ENCODE peak calls at places on chromosomes 13 and 19, in five cellular contexts. P is B cell, R is psoas muscle, Q is tibial artery, I is IMR-90. E is an unnamed sample.

GRCh38 chr13:113152894-113153809 is 5.3 kb upstream of the PROZ start:
- DNase-seq in I (no peak), P (peak), Q (peak), R (peak), E (peak)

GRCh38 chr13:76832258-76832988 is 53.8 kb downstream of the KCTD12 start:
- DNase-seq in I (no peak), R (no peak), Q (no peak), P (no peak), E (no peak)

GRCh38 chr19:7670150-7670784 is 1.4 kb downstream of the RETN start:
- DNase-seq in Q (no peak), R (no peak), I (no peak), P (peak), E (no peak)

GRCh38 chr19:19749332-19750130 is 16.6 kb upstream of the ZNF14 start:
- DNase-seq in I (no peak), R (no peak), Q (no peak), P (no peak), E (no peak)

GRCh38 chr13:23811366-23812027 is 77.7 kb downstream of the MIPEP start:
- DNase-seq in R (no peak), P (peak), I (no peak), Q (no peak), E (no peak)

GRCh38 chr13:42064259-42064658 is 15.8 kb downstream of the DGKH start:
- DNase-seq in P (no peak), I (peak), R (no peak), Q (no peak), E (no peak)

GRCh38 chr19:29309637-29310036 is 96.7 kb upstream of the UQCRFS1 start:
- DNase-seq in Q (no peak), R (no peak), I (no peak), P (no peak), E (no peak)

GRCh38 chr13:114109646-114110045 is 22.8 kb downstream of the RASA3 start:
- DNase-seq in I (no peak), R (peak), P (no peak), Q (peak), E (no peak)

GRCh38 chr13:48994731-48995130 is 19.0 kb downstream of the FNDC3A start:
- DNase-seq in Q (no peak), P (no peak), R (no peak), I (peak), E (no peak)

GRCh38 chr19:32675720-32676185 is at the start of gene RGS9BP:
- DNase-seq in P (peak), I (peak), Q (peak), R (peak), E (peak)

GRCh38 chr13:106528711-106529414 is 6.6 kb downstream of the EFNB2 start:
- DNase-seq in R (no peak), I (no peak), Q (no peak), P (no peak), E (no peak)

GRCh38 chr13:37510441-37510840 is 88.1 kb downstream of the POSTN start:
- DNase-seq in P (no peak), R (no peak), Q (no peak), I (no peak), E (no peak)

GRCh38 chr19:49773663-49774305 is 7.0 kb downstream of the AP2A1 start:
- DNase-seq in R (no peak), P (no peak), Q (no peak), I (no peak), E (no peak)

GRCh38 chr13:113275387-113275786 is 21.7 kb upstream of the LAMP1 start:
- DNase-seq in P (peak), R (peak), Q (no peak), I (peak), E (peak)

GRCh38 chr13:109687559-109688448 is 98.6 kb downstream of the IRS2 start:
- DNase-seq in R (no peak), Q (no peak), P (no peak), I (no peak), E (no peak)

GRCh38 chr19:531753-532571 is at the start of gene CDC34:
- DNase-seq in P (peak), Q (no peak), R (no peak), I (no peak), E (peak)

GRCh38 chr19:532578-533484 is 1.3 kb downstream of the CDC34 start:
- DNase-seq in I (peak), P (peak), Q (peak), R (peak), E (peak)

GRCh38 chr19:535017-535835 is 3.7 kb downstream of the CDC34 start:
- DNase-seq in R (peak), Q (no peak), P (no peak), I (no peak), E (no peak)

GRCh38 chr19:533485-534058 is 2.0 kb downstream of the CDC34 start:
- DNase-seq in Q (no peak), R (no peak), I (no peak), P (no peak), E (no peak)

DNA sequence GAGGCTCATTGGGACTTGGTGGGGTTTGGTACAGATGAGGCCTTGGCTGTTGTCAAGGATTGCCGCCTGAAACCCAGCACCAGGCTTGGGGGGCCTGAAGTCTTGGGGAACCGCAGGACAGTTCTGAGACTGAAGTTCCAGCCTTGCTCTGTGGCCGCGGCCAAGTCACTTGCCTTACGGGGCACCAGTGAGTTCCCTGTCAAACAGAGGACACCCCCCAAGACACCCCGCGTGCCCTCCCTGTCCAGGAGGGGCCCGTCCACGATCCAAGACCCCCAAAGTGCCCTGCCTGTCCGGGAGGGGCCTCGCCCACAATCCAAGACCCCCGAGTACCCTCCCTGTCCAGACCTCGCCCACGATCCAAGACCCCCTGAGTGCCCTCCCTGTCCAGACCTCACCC is 2.5 kb downstream of the CDC34 start:
- DNase-seq in P (no peak), I (no peak), Q (no peak), R (no peak), E (no peak)
- TF ChIP-seq CTCF in P (no peak), I (no peak), Q (no peak), R (no peak), E (no peak)

GRCh38 chr19:51251453-51251790 is 542 bp downstream of the SIGLECL1 start:
- DNase-seq in Q (no peak), I (no peak), P (no peak), R (no peak), E (no peak)
- TF ChIP-seq CTCF in Q (no peak), I (no peak), P (no peak), R (no peak), E (no peak)

GRCh38 chr19:53467138-53467502 is 413 bp upstream of the ZNF813 start:
- DNase-seq in R (no peak), I (no peak), Q (peak), P (no peak), E (peak)

GRCh38 chr19:53463263-53463662 is 4.3 kb upstream of the ZNF813 start:
- DNase-seq in Q (no peak), P (peak), I (peak), R (peak), E (no peak)

GRCh38 chr19:53467503-53468262 is at the start of gene ZNF813:
- DNase-seq in Q (peak), P (peak), I (peak), R (peak), E (peak)

GRCh38 chr19:53461866-53462265 is 5.7 kb upstream of the ZNF813 start:
- DNase-seq in P (no peak), I (peak), Q (no peak), R (no peak), E (no peak)

GRCh38 chr19:53466726-53467125 is 807 bp upstream of the ZNF813 start:
- DNase-seq in P (no peak), I (no peak), Q (no peak), R (no peak), E (no peak)
- TF ChIP-seq CTCF in P (no peak), I (no peak), Q (no peak), R (no peak), E (no peak)

GRCh38 chr19:10290876-10291553 is 1.3 kb downstream of the ICAM5 start:
- DNase-seq in R (peak), I (peak), Q (no peak), P (peak), E (peak)

GRCh38 chr19:10288662-10289166 is 1.0 kb upstream of the ICAM5 start:
- DNase-seq in R (no peak), P (peak), I (peak), Q (no peak), E (peak)

GRCh38 chr19:10289836-10290438 is at the start of gene ICAM5:
- DNase-seq in I (peak), P (peak), R (no peak), Q (no peak), E (no peak)

GRCh38 chr19:10290439-10290875 is 705 bp downstream of the ICAM5 start:
- DNase-seq in I (peak), P (peak), R (no peak), Q (no peak), E (no peak)

DNA sequence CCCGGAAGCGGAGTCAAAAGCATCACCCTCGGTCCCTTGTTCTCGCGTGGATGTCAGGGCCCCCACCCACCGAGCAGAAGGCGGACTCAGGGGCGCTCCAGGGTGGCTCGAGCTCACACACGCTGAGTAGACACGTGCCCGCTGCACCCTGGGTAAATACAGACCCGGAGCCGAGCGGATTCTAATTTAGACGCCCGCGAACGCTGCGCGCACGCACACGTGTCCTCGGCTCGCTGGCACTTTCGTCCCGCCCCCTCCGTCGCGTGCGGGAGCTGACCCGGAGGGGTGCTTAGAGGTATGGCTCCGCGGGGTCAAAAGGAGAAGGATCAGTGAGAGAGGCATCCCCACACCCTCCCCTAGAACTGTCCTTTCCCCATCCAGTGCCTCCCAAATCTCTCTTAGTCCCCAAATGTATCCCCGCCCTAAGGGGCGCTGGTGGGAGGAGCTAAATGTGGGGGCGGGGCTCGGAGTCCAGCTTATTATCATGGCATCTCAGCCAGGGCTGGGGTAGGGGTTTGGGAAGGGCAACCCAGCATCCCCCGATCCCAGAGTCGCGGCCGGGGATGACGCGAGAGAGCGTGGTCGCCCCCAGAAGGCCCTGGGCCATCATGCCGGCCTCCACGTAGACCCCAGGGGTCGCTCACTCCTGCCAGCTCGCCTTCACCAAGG is 451 bp upstream of the ICAM5 start:
- DNase-seq in Q (no peak), R (peak), P (peak), I (peak), E (peak)
- TF ChIP-seq CTCF in Q (no peak), R (no peak), P (no peak), I (no peak), E (no peak)

GRCh38 chr13:58906329-58907007 is 1257.3 kb downstream of the DIAPH3 start:
- DNase-seq in Q (no peak), R (no peak), P (no peak), I (no peak), E (no peak)

GRCh38 chr13:58908019-58908679 is 1255.6 kb downstream of the DIAPH3 start:
- DNase-seq in Q (no peak), R (no peak), I (no peak), P (no peak), E (no peak)

GRCh38 chr13:58907347-58907746 is 1256.4 kb downstream of the DIAPH3 start:
- DNase-seq in I (peak), P (no peak), R (no peak), Q (no peak), E (no peak)
- TF ChIP-seq CTCF in I (peak), P (no peak), R (no peak), Q (no peak), E (no peak)

GRCh38 chr19:18601875-18602274 is 4.7 kb downstream of the CRLF1 start:
- DNase-seq in Q (no peak), P (no peak), R (no peak), I (no peak), E (peak)

GRCh38 chr19:18603255-18603957 is 3.2 kb downstream of the CRLF1 start:
- DNase-seq in Q (no peak), R (no peak), I (no peak), P (peak), E (peak)

GRCh38 chr19:18596752-18597157 is 8.2 kb downstream of the REX1BD start:
- DNase-seq in P (peak), Q (peak), R (peak), I (no peak), E (peak)

GRCh38 chr19:18597809-18598660 is 8.6 kb downstream of the CRLF1 start:
- DNase-seq in R (no peak), I (no peak), Q (no peak), P (no peak), E (peak)

GRCh38 chr19:18599485-18599884 is 7.1 kb downstream of the CRLF1 start:
- DNase-seq in I (no peak), R (no peak), Q (no peak), P (no peak), E (peak)
- TF ChIP-seq CTCF in I (no peak), R (no peak), Q (no peak), P (no peak), E (no peak)

DNA sequence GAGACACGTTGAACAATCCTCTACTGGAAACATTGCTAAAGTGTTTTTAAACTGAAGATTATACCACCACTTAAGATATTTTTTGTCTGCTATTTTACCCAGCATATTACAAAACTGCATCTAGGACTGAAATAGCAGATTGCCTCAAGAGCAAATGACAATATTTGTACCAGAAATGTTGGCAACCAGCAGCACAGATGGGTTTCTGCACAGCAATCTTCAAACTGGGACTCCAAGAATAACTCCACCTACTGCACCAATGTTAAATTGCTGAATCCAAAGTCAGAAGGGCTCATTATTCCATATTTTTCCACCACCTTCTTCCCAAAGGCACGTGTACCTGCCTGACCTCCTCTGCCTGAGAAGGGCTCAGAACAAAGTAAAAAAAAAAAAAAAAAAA is 79.6 kb downstream of the FOXO1 start:
- DNase-seq in Q (no peak), I (no peak), P (no peak), R (no peak), E (no peak)
- TF ChIP-seq CTCF in Q (no peak), I (no peak), P (no peak), R (peak), E (no peak)

DNA sequence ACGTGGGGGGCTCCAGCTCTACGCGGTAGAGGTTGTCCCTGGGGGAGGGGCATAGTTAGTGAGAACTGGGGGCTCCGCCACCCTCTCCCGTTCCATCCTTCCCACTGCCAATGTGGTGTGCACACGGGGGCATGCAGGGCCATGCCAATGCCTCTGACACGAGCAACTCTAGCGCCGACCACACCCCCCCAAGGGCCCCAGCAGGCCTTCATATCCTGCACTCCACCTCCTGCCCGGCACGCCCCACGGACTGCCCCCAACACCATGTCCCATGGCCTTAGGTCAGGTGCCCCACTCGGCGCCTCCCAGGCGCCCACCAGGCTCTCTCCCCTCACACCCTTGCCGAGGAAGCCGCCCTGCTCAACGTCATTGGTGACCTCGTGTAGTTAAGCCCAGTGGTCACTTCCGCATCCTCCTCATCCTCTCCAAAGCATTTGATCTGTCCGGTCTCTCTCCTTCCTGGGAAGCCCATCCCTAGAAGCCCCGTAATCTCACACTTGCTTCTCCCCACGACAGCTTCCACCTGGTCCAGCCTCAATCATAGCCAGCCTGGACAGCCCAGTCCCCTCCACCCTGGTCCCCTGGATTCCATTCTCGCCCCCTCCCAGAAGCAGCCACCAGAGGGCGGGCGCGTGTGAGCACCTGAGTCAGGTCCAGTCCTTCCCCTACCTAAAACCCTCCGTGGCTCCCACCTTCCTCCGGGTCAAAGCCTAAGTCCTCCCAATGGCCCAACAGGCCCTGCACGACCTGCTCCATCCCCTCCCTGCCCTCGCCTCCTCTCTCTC is 2.1 kb downstream of the SEMA6B start:
- DNase-seq in P (no peak), I (no peak), R (no peak), Q (no peak), E (no peak)
- TF ChIP-seq CTCF in P (no peak), I (no peak), R (no peak), Q (no peak), E (no peak)

E was measured in GM20000.